ENCODE peak calls at places on chromosomes 3 and 15, in seven cellular contexts. C is IMR-90; M is AG10803; I is CD8-positive, alpha-beta T cell; P is heart right ventricle; D is H7; B is psoas muscle. L is an unnamed sample.
A peak's percentile ranks its signal among the peaks of the same experiment; 100 is the strongest.

GRCh38 chr3:13215940-13216546 is 142.8 kb upstream of the IQSEC1 start:
- DNase-seq in D (no peak), C (peak; percentile 53), I (no peak), B (peak; percentile 23), M (peak; percentile 65), P (no peak), L (no peak)

GRCh38 chr3:76500746-76501275 is 539.1 kb upstream of the ROBO2 start:
- DNase-seq in M (peak; percentile 17), C (peak; percentile 46), P (no peak), B (no peak), I (no peak), D (no peak), L (no peak)

GRCh38 chr3:36244728-36245127 is 135.6 kb upstream of the STAC start:
- DNase-seq in I (no peak), P (no peak), M (peak; percentile 58), C (no peak), B (no peak), D (no peak), L (no peak)

GRCh38 chr3:44323341-44323955 is 15.1 kb upstream of the TCAIM start:
- DNase-seq in D (peak; percentile 21), C (peak; percentile 71), P (peak; percentile 69), B (peak; percentile 64), I (peak; percentile 62), M (peak; percentile 66), L (peak; percentile 93)

GRCh38 chr3:25854635-25855034 is 64.7 kb downstream of the OXSM start:
- DNase-seq in D (no peak), I (no peak), B (no peak), C (peak; percentile 83), P (no peak), M (peak; percentile 34), L (no peak)

GRCh38 chr15:31802761-31803160 is 227.6 kb upstream of the CHRNA7 start:
- DNase-seq in D (no peak), C (no peak), B (no peak), I (no peak), P (no peak), M (no peak), L (no peak)

GRCh38 chr15:49900036-49900435 is 219.0 kb downstream of the ATP8B4 start:
- DNase-seq in M (peak; percentile 76), B (no peak), P (no peak), I (no peak), D (no peak), C (peak; percentile 52), L (no peak)

GRCh38 chr3:70277304-70277703 is 35.1 kb downstream of the MDFIC2 start:
- DNase-seq in D (no peak), P (no peak), C (no peak), I (no peak), B (no peak), M (no peak), L (no peak)

GRCh38 chr3:48558446-48559134 is 2.0 kb upstream of the PFKFB4 start:
- DNase-seq in P (peak; percentile 25), C (no peak), D (peak; percentile 28), M (no peak), I (no peak), B (peak; percentile 74), L (peak; percentile 69)

GRCh38 chr3:288383-288782 is 91.8 kb downstream of the CHL1 start:
- DNase-seq in B (no peak), I (no peak), C (no peak), P (no peak), D (no peak), M (no peak), L (no peak)

GRCh38 chr3:101163554-101163953 is 156.8 kb downstream of the IMPG2 start:
- DNase-seq in P (no peak), I (no peak), C (no peak), B (no peak), M (peak; percentile 55), D (no peak), L (no peak)

GRCh38 chr15:69812881-69813280 is 284.8 kb downstream of the TLE3 start:
- DNase-seq in C (no peak), P (no peak), M (no peak), D (peak; percentile 93), B (no peak), I (no peak), L (peak; percentile 59)

GRCh38 chr3:36312351-36312750 is 68.0 kb upstream of the STAC start:
- DNase-seq in M (no peak), B (no peak), D (no peak), C (no peak), I (no peak), P (no peak), L (no peak)

GRCh38 chr3:61094608-61095007 is 156.6 kb downstream of the FHIT start:
- DNase-seq in C (no peak), P (no peak), I (no peak), B (no peak), M (no peak), D (no peak), L (no peak)

GRCh38 chr3:97823503-97824004 is 1.7 kb downstream of the CRYBG3 start:
- DNase-seq in C (no peak), B (peak; percentile 69), P (peak; percentile 37), M (peak; percentile 33), D (no peak), I (no peak), L (no peak)
- H3K4me3 ChIP-seq in C (peak overlapping the region; percentile 83), B (peak overlapping the region; percentile 88), P (peak overlapping the region; percentile 78), M (peak overlapping the region; percentile 83), D (no peak overlapping the region), I (no peak overlapping the region), L (no peak overlapping the region)

GRCh38 chr15:99504071-99504822 is 61.5 kb upstream of the MEF2A start:
- DNase-seq in D (no peak), P (no peak), B (no peak), C (no peak), M (no peak), I (no peak), L (no peak)
- H3K4me3 ChIP-seq in D (no peak overlapping the region), P (no peak overlapping the region), B (no peak overlapping the region), C (no peak overlapping the region), M (no peak overlapping the region), I (no peak overlapping the region), L (no peak overlapping the region)

GRCh38 chr3:32825601-32826375 is 8.0 kb downstream of the TRIM71 start:
- DNase-seq in B (no peak), D (no peak), C (no peak), I (no peak), P (no peak), M (no peak), L (no peak)
- H3K4me3 ChIP-seq in B (no peak overlapping the region), D (no peak overlapping the region), C (no peak overlapping the region), I (no peak overlapping the region), P (no peak overlapping the region), M (no peak overlapping the region), L (no peak overlapping the region)

GRCh38 chr15:92653366-92653765 is 2.2 kb downstream of the FAM174B start:
- DNase-seq in P (no peak), B (no peak), D (no peak), C (no peak), I (no peak), M (no peak), L (no peak)

GRCh38 chr15:92655178-92655995 is at the start of gene FAM174B:
- DNase-seq in P (peak; percentile 21), I (peak; percentile 20), M (peak; percentile 35), D (peak; percentile 91), C (no peak), B (peak; percentile 71), L (peak; percentile 72)

GRCh38 chr15:92656089-92656488 is 514 bp upstream of the FAM174B start:
- DNase-seq in M (no peak), B (no peak), P (no peak), I (no peak), C (no peak), D (no peak), L (no peak)

GRCh38 chr15:92653836-92654524 is 1.6 kb downstream of the FAM174B start:
- DNase-seq in C (no peak), M (peak; percentile 8), P (no peak), B (no peak), I (no peak), D (peak; percentile 52), L (no peak)

GRCh38 chr15:92654662-92655061 is 913 bp downstream of the FAM174B start:
- DNase-seq in I (no peak), M (no peak), B (no peak), D (no peak), P (no peak), C (no peak), L (no peak)
- H3K4me3 ChIP-seq in I (no peak overlapping the region), M (no peak overlapping the region), B (peak overlapping the region; percentile 73), D (peak overlapping the region; percentile 68), P (peak overlapping the region; percentile 61), C (no peak overlapping the region), L (no peak overlapping the region)

GRCh38 chr3:114207768-114208167 is 28.9 kb upstream of the DRD3 start:
- DNase-seq in B (no peak), D (no peak), I (no peak), P (no peak), C (no peak), M (no peak), L (no peak)

GRCh38 chr3:114205541-114205940 is 26.7 kb upstream of the DRD3 start:
- DNase-seq in M (peak; percentile 52), B (no peak), C (no peak), P (no peak), I (no peak), D (no peak), L (no peak)

DNA sequence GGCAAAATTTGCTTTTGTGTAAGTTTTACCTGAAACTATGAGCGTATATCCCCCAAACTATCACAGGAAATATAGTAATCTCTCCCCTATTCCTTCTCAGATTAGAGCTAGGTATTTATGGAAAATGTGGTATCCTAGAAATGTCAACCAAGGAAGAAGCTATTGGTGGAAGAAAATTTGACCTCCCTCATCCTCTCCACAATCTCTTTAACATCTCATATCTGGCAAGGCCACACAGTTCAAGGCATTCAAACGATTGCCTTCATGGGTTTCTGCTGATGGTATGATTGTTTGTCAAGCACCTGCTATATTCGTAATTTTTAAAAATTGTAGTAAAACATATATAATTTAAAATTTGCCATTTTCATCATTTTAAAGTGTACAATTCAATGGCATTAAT is 27.5 kb upstream of the DRD3 start:
- DNase-seq in C (no peak), D (no peak), I (no peak), B (no peak), P (no peak), M (no peak), L (no peak)
- H3K4me3 ChIP-seq in C (no peak overlapping the region), D (no peak overlapping the region), I (no peak overlapping the region), B (no peak overlapping the region), P (no peak overlapping the region), M (no peak overlapping the region), L (no peak overlapping the region)

DNA sequence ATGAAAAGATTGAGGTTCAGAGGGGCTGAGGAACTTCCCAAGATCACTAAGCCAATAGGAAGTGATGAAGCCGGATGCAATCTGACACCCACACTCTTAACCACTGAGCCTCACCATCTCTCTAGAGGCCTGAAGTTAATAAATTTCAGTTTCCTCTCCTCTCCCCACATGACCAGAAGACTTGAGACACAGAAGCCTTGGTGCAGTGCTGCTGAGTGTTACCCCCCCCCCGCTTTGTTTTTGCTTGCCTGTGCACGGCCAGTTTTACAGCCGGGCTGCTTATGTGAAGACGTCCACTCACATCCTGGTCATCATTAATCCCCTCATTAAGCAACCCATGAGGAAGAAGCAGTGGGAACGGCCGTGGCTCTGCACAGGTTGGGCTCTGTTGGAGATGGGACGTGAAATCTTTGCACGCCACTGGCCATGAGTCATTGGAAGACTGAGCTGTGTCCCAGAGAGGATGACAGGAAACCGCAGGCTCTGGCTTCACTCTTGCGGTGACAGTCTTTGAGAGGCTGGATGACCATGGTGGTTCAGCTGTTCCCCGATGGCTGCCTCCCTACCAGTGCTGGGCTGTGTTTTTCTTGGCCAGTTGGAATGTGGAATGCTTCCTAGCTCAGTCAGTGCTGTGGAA is 232.5 kb upstream of the LRTM1 start:
- DNase-seq in I (no peak), D (no peak), C (peak; percentile 100), P (peak; percentile 52), B (peak; percentile 77), M (peak; percentile 100), L (peak; percentile 48)
- H3K4me3 ChIP-seq in I (no peak overlapping the region), D (no peak overlapping the region), C (no peak overlapping the region), P (no peak overlapping the region), B (no peak overlapping the region), M (no peak overlapping the region), L (no peak overlapping the region)